ENCODE peak calls at places on chromosome 11, in six cellular contexts. Q, D, N, O, U and M are unnamed samples.

GRCh38 chr11:69500285-69501120 is 19.0 kb downstream of the LINC01488 start:
- DNase-seq in Q (no peak), D (no peak), N (no peak), O (no peak), U (peak), M (peak)

GRCh38 chr11:88411265-88411664 is 73.7 kb upstream of the CTSC start:
- DNase-seq in Q (no peak), D (no peak), N (no peak), O (no peak), U (no peak), M (peak)

GRCh38 chr11:32082346-32082986 is 8.4 kb upstream of the RCN1 start:
- DNase-seq in Q (no peak), D (no peak), N (no peak), O (no peak), U (no peak), M (no peak)

GRCh38 chr11:1638344-1638743 is 8.8 kb downstream of the KRTAP5-5 start:
- DNase-seq in Q (no peak), D (no peak), N (no peak), O (no peak), U (no peak), M (no peak)

GRCh38 chr11:76205252-76206076 is 838 bp downstream of the WNT11 start:
- DNase-seq in Q (no peak), D (no peak), N (no peak), O (no peak), U (no peak), M (no peak)

GRCh38 chr11:119697882-119698281 is 31.1 kb downstream of the NECTIN1 start:
- DNase-seq in Q (no peak), D (no peak), N (no peak), O (no peak), U (no peak), M (no peak)

GRCh38 chr11:93849751-93850584 is 450 bp downstream of the VSTM5 start:
- DNase-seq in Q (no peak), D (no peak), N (no peak), O (no peak), U (peak), M (peak)

GRCh38 chr11:66011239-66011784 is 496 bp upstream of the CST6 start:
- DNase-seq in Q (no peak), D (no peak), N (no peak), O (no peak), U (no peak), M (peak)

GRCh38 chr11:68383976-68384501 is 71.6 kb downstream of the LRP5 start:
- DNase-seq in Q (peak), D (peak), N (peak), O (peak), U (peak), M (peak)

GRCh38 chr11:57497303-57498247 is 17.9 kb downstream of the SLC43A1 start:
- DNase-seq in Q (no peak), D (no peak), N (no peak), O (no peak), U (no peak), M (no peak)

GRCh38 chr11:59197990-59198389 is 14.7 kb downstream of the MPEG1 start:
- DNase-seq in Q (no peak), D (no peak), N (no peak), O (no peak), U (peak), M (peak)

GRCh38 chr11:130585545-130585944 is 137.1 kb downstream of the ADAMTS15 start:
- DNase-seq in Q (no peak), D (no peak), N (no peak), O (no peak), U (no peak), M (peak)

GRCh38 chr11:40290031-40290650 is 1169.3 kb downstream of the LRRC4C start:
- DNase-seq in Q (no peak), D (no peak), N (no peak), O (no peak), U (no peak), M (peak)

GRCh38 chr11:41256060-41256459 is 203.4 kb downstream of the LRRC4C start:
- DNase-seq in Q (no peak), D (no peak), N (no peak), O (no peak), U (no peak), M (no peak)

GRCh38 chr11:1150769-1151365 is 6.9 kb upstream of the MUC5AC start:
- DNase-seq in Q (no peak), D (no peak), N (no peak), O (no peak), U (no peak), M (no peak)

GRCh38 chr11:69640260-69640994 is 529 bp upstream of the CCND1 start:
- DNase-seq in Q (no peak), D (no peak), N (no peak), O (no peak), U (peak), M (peak)